ENCODE peak calls at places on chromosome 10, in nine cellular contexts. L is breast epithelium; N is GM04503; M is hippocampal formation; W is aorta; C is NCI-H510A; B is SK-MEL-5; G is CD8-positive, alpha-beta T cell; X is activated effector memory CD4-positive, alpha-beta T cell treated with Interleukin-2 at 50 U/mL for 16 hours. I is an unnamed sample.

GRCh38 chr10:110901954-110902819 is 16.8 kb downstream of the BBIP1 start:
- DNase-seq in W (no peak), B (no peak), M (no peak), X (no peak), L (no peak), C (no peak), G (no peak), N (no peak), I (peak; percentile 29)

GRCh38 chr10:92897916-92898315 is 49.6 kb downstream of the EXOC6 start:
- DNase-seq in L (no peak), N (no peak), W (no peak), X (no peak), B (no peak), G (no peak), C (no peak), M (no peak), I (no peak)

GRCh38 chr10:48306870-48307531 is 524 bp downstream of the MAPK8 start:
- DNase-seq in W (peak; percentile 71), M (peak; percentile 74), B (peak; percentile 31), N (no peak), X (no peak), C (no peak), L (no peak), G (peak; percentile 74), I (no peak)

GRCh38 chr10:122152544-122152943 is 118.6 kb upstream of the BTBD16 start:
- DNase-seq in M (peak; percentile 89), G (no peak), C (peak; percentile 49), X (no peak), W (peak; percentile 90), B (peak; percentile 58), L (no peak), N (peak; percentile 67), I (no peak)

GRCh38 chr10:16562891-16563290 is 41.2 kb upstream of the C1QL3 start:
- DNase-seq in G (no peak), B (no peak), N (no peak), X (no peak), M (no peak), C (no peak), L (no peak), W (no peak), I (no peak)

GRCh38 chr10:77531441-77532001 is 106.1 kb downstream of the KCNMA1 start:
- DNase-seq in M (no peak), L (no peak), X (no peak), G (no peak), B (peak; percentile 7), W (peak; percentile 85), N (peak; percentile 64), C (no peak), I (peak; percentile 51)

GRCh38 chr10:130834170-130834569 is 477.4 kb downstream of the TCERG1L start:
- DNase-seq in L (no peak), B (no peak), W (no peak), X (no peak), M (no peak), C (no peak), G (no peak), N (no peak), I (no peak)

GRCh38 chr10:62766383-62766782 is 38.1 kb upstream of the ADO start:
- DNase-seq in W (no peak), L (no peak), X (no peak), M (no peak), C (no peak), B (no peak), G (no peak), N (no peak), I (no peak)

GRCh38 chr10:100660945-100661344 is 84.4 kb upstream of the PAX2 start:
- DNase-seq in C (no peak), L (no peak), X (no peak), W (no peak), G (no peak), N (no peak), B (no peak), M (no peak), I (no peak)

GRCh38 chr10:7625836-7626235 is 40.9 kb downstream of the ITIH5 start:
- DNase-seq in C (no peak), N (no peak), M (no peak), L (no peak), W (no peak), X (no peak), G (no peak), B (no peak), I (no peak)

GRCh38 chr10:102467971-102468438 is 16.7 kb upstream of the C10orf95 start:
- DNase-seq in X (no peak), B (no peak), N (no peak), G (no peak), C (no peak), M (no peak), L (no peak), W (no peak), I (no peak)

GRCh38 chr10:73060738-73061635 is 35.7 kb downstream of the P4HA1 start:
- DNase-seq in W (no peak), C (peak; percentile 11), L (no peak), M (no peak), B (peak; percentile 49), N (no peak), X (no peak), G (no peak), I (no peak)

GRCh38 chr10:131172433-131172832 is 139.1 kb downstream of the TCERG1L start:
- DNase-seq in C (no peak), M (no peak), W (no peak), G (no peak), X (no peak), N (no peak), L (no peak), B (no peak), I (no peak)

GRCh38 chr10:110803239-110803593 is 68.5 kb upstream of the PDCD4 start:
- DNase-seq in W (no peak), N (no peak), C (no peak), X (no peak), M (no peak), B (no peak), G (no peak), L (no peak), I (no peak)

GRCh38 chr10:4786043-4786839 is 39.8 kb upstream of the AKR1E2 start:
- DNase-seq in C (no peak), L (no peak), M (no peak), X (no peak), N (no peak), B (no peak), W (no peak), G (no peak), I (no peak)

GRCh38 chr10:46516660-46517416 is 39.6 kb downstream of the GPRIN2 start:
- DNase-seq in W (peak; percentile 39), X (no peak), N (peak; percentile 79), M (no peak), G (peak; percentile 3), L (peak; percentile 16), C (no peak), B (no peak), I (peak; percentile 78)

GRCh38 chr10:80612261-80612660 is 74.6 kb downstream of the SH2D4B start:
- DNase-seq in W (no peak), B (no peak), X (no peak), G (no peak), N (no peak), M (no peak), C (peak; percentile 56), L (peak; percentile 22), I (no peak)

GRCh38 chr10:108515821-108516220 is 1351.3 kb upstream of the SORCS1 start:
- DNase-seq in X (no peak), M (no peak), N (no peak), W (no peak), C (no peak), L (no peak), G (no peak), B (no peak), I (no peak)

GRCh38 chr10:44477021-44477420 is 92.1 kb upstream of the CXCL12 start:
- DNase-seq in B (no peak), G (no peak), M (no peak), W (peak; percentile 64), N (peak; percentile 37), X (no peak), L (no peak), C (no peak), I (no peak)

GRCh38 chr10:74243067-74243466 is 92.0 kb downstream of the ADK start:
- DNase-seq in W (no peak), X (no peak), M (no peak), C (no peak), L (no peak), G (no peak), B (no peak), N (no peak), I (no peak)

GRCh38 chr10:129963076-129963830 is 821 bp downstream of the EBF3 start:
- DNase-seq in B (no peak), C (no peak), L (no peak), M (no peak), X (no peak), G (no peak), W (peak; percentile 61), N (no peak), I (no peak)